ENCODE peak calls at places on chromosome 11, in six cellular contexts. P is endodermal cell, X is Karpas-422, N is mammary epithelial cell, Z is mesendoderm, Q is PC-3. Y is an unnamed sample.
A peak's percentile ranks its signal among the peaks of the same experiment; 100 is the strongest.

GRCh38 chr11:128892866-128893565 is 1.9 kb downstream of the KCNJ5 start:
- DNase-seq in P (peak; percentile 62), Q (no peak), N (peak; percentile 18), Z (peak; percentile 84), X (no peak), Y (no peak)

GRCh38 chr11:30698425-30698824 is 112.3 kb upstream of the MPPED2 start:
- DNase-seq in Q (no peak), Z (no peak), X (no peak), N (no peak), P (no peak), Y (no peak)

GRCh38 chr11:72897506-72897905 is 83.3 kb downstream of the ATG16L2 start:
- DNase-seq in P (no peak), N (peak; percentile 60), Q (peak; percentile 86), X (no peak), Z (no peak), Y (no peak)

GRCh38 chr11:85889676-85890579 is 34.7 kb downstream of the CCDC83 start:
- DNase-seq in X (no peak), Q (peak; percentile 97), N (peak; percentile 77), Z (peak; percentile 90), P (peak; percentile 77), Y (peak; percentile 72)

GRCh38 chr11:47508595-47509555 is 44.1 kb downstream of the CELF1 start:
- DNase-seq in P (no peak), Q (no peak), N (no peak), X (no peak), Z (peak; percentile 76), Y (no peak)

GRCh38 chr11:76729214-76729613 is 53.9 kb upstream of the TSKU start:
- DNase-seq in X (no peak), P (no peak), N (no peak), Q (no peak), Z (no peak), Y (no peak)

GRCh38 chr11:48013269-48013901 is 33.0 kb downstream of the PTPRJ start:
- DNase-seq in Z (no peak), Q (peak; percentile 77), X (peak; percentile 74), P (no peak), N (no peak), Y (no peak)

GRCh38 chr11:80722616-80723015 is 1281.8 kb upstream of the TENM4 start:
- DNase-seq in Z (no peak), Q (peak; percentile 8), P (no peak), X (no peak), N (peak; percentile 76), Y (no peak)

GRCh38 chr11:69374110-69374981 is 80.4 kb downstream of the MYEOV start:
- DNase-seq in N (no peak), Z (no peak), Q (no peak), X (no peak), P (peak; percentile 53), Y (no peak)

GRCh38 chr11:127362754-127363153 is 362.2 kb upstream of the KIRREL3 start:
- DNase-seq in N (no peak), P (no peak), Z (no peak), X (no peak), Q (no peak), Y (no peak)

GRCh38 chr11:76669901-76670474 is 559 bp downstream of the LRRC32 start:
- DNase-seq in X (no peak), P (peak; percentile 56), N (no peak), Q (no peak), Z (no peak), Y (peak; percentile 90)

DNA sequence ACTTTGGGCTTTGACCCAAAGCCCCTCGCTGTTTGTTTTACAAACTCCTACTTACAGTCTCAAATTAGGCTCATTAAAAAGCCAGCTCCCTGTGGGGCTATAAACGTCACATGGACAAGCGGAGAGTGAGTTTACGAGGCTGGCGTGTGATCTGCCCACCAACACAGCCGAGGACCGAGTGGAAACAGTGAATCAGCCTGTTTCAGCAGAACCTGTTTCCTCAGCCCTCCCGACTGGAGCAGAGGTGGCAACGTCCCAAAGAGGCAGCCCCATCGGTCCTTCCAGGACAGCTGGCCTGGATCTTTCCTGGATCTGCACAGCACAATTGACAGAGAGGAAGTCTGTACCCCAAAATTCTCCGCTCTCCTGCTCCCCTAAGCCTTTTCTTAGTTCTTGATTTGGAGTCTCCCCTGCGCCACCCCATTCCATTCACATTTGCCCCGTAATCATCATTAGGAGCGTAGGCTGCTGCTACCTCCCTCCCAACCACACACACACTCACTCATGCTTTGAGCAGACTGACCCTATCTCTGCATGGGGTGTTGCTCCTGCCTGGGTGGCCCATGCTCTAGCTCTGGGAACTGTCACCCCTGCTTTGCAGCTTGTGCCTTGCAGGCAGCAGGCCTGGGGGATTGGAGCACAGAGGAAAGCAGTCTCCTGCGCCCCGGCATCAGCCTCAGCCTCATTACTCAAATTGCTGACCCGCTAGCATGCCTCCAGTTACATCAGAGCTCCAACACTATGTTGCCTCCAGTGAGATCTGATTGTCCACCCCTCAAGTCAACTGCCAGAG is 117.8 kb downstream of the NAT10 start:
- DNase-seq in Q (peak; percentile 91), X (no peak), N (no peak), P (no peak), Z (peak; percentile 35), Y (peak; percentile 9)
- H3K9ac ChIP-seq in Q (peak overlapping the region; percentile 34), X (no peak overlapping the region), N (no peak overlapping the region), P (no peak overlapping the region), Z (no peak overlapping the region), Y (peak overlapping the region; percentile 16)

GRCh38 chr11:120511116-120511803 is at the start of gene GRIK4:
- DNase-seq in X (peak; percentile 83), N (peak; percentile 62), Z (peak; percentile 82), Q (peak; percentile 80), P (peak; percentile 95), Y (peak; percentile 92)
- H3K4me3 ChIP-seq in X (no peak within 1 kb of the TSS), N (peak within 1 kb of the TSS; percentile 42), Z (no peak within 1 kb of the TSS), Q (peak within 1 kb of the TSS; percentile 51), P (no peak within 1 kb of the TSS), Y (peak within 1 kb of the TSS; percentile 64)

GRCh38 chr11:66465371-66466224 is 1.1 kb upstream of the PELI3 start:
- DNase-seq in Z (no peak), P (no peak), Q (no peak), N (no peak), X (peak; percentile 64), Y (no peak)
- H3K9ac ChIP-seq in Z (peak overlapping the region; percentile 74), P (no peak overlapping the region), Q (no peak overlapping the region), N (no peak overlapping the region), X (peak overlapping the region; percentile 46), Y (peak overlapping the region; percentile 84)

GRCh38 chr11:65896009-65896999 is 3.9 kb downstream of the FOSL1 start:
- DNase-seq in X (no peak), P (no peak), N (no peak), Z (no peak), Q (peak; percentile 21), Y (no peak)

GRCh38 chr11:65899356-65900124 is 648 bp downstream of the FOSL1 start:
- DNase-seq in Z (peak; percentile 71), Q (peak; percentile 91), X (peak; percentile 25), P (peak; percentile 82), N (no peak), Y (peak; percentile 92)

GRCh38 chr11:65895482-65895981 is 4.7 kb downstream of the FOSL1 start:
- DNase-seq in X (peak; percentile 35), Q (peak; percentile 54), Z (no peak), N (no peak), P (no peak), Y (no peak)

GRCh38 chr11:65898656-65899355 is 1.4 kb downstream of the FOSL1 start:
- DNase-seq in X (no peak), P (no peak), Z (no peak), Q (no peak), N (peak; percentile 87), Y (peak; percentile 62)

GRCh38 chr11:65897020-65897471 is 3.1 kb downstream of the FOSL1 start:
- DNase-seq in P (no peak), X (no peak), N (no peak), Z (no peak), Q (peak; percentile 30), Y (no peak)
- H3K4me3 ChIP-seq in P (no peak overlapping the region), X (no peak overlapping the region), N (peak overlapping the region; percentile 88), Z (no peak overlapping the region), Q (peak overlapping the region; percentile 78), Y (peak overlapping the region; percentile 74)

GRCh38 chr11:15968461-15969130 is 387.8 kb downstream of the SOX6 start:
- DNase-seq in Q (no peak), N (peak; percentile 22), Z (peak; percentile 27), P (peak; percentile 54), X (no peak), Y (peak; percentile 13)

GRCh38 chr11:15971215-15971546 is 385.2 kb downstream of the SOX6 start:
- DNase-seq in Q (no peak), X (no peak), N (no peak), P (no peak), Z (no peak), Y (no peak)

GRCh38 chr11:15970506-15971214 is 385.7 kb downstream of the SOX6 start:
- DNase-seq in Q (no peak), X (no peak), N (peak; percentile 29), Z (no peak), P (no peak), Y (no peak)

GRCh38 chr11:15969281-15969680 is 387.1 kb downstream of the SOX6 start:
- DNase-seq in X (no peak), N (peak; percentile 87), Z (peak; percentile 68), P (peak; percentile 53), Q (peak; percentile 48), Y (peak; percentile 88)

DNA sequence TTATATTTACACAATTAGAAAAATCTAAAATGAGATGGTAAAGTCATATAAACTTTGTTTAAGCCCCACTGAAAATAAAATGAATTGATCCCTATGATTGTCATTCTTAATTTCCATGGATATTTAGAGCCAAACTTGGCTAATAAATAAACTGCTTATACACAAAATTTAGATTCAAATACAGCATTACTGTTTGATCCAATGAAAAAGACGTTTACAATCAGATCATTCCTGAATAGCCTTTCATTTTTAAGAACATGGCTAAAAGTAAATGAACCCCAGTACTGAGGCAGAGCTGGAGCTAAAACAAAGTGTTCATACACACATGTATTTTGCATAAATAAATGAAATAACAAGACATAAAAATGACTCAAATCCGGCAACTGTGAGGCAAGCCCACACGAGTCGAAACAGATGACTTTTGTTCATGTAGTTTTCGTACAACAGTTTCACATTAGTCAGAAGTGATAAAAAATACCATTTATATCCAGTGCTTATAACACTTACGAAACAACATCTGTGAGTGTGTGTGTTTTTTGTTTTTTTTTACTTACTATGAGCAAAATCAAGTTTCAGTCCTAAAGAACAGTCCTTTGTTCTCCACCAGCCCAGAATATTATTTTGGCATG is 386.5 kb downstream of the SOX6 start:
- DNase-seq in N (peak; percentile 97), Z (no peak), P (no peak), Q (no peak), X (no peak), Y (peak; percentile 50)
- H3K9ac ChIP-seq in N (peak overlapping the region; percentile 80), Z (no peak overlapping the region), P (no peak overlapping the region), Q (peak overlapping the region; percentile 2), X (no peak overlapping the region), Y (peak overlapping the region; percentile 82)

Y was measured in adipocyte.